ENCODE peak calls at places on chromosomes 6 and 20, in five cellular contexts. L, U, N, M and Y are unnamed samples.

GRCh38 chr20:41344938-41345728 is 4.5 kb downstream of the LPIN3 start:
- DNase-seq in N (no peak), L (no peak), U (no peak), M (no peak), Y (no peak)

GRCh38 chr6:130708338-130708737 is 118.9 kb upstream of the SMLR1 start:
- DNase-seq in L (no peak), U (no peak), M (peak), N (no peak), Y (no peak)

GRCh38 chr6:130749402-130749801 is 77.8 kb upstream of the SMLR1 start:
- DNase-seq in N (no peak), L (no peak), M (no peak), U (no peak), Y (no peak)

GRCh38 chr6:17032595-17033591 is 69.0 kb upstream of the STMND1 start:
- DNase-seq in M (peak), U (peak), N (peak), L (no peak), Y (peak)

GRCh38 chr6:25100288-25100687 is 164.5 kb upstream of the RIPOR2 start:
- DNase-seq in L (no peak), N (no peak), U (no peak), M (peak), Y (peak)

GRCh38 chr6:119314894-119315272 is 34.7 kb downstream of the MAN1A1 start:
- DNase-seq in U (no peak), L (no peak), M (no peak), N (no peak), Y (no peak)

GRCh38 chr20:22954661-22955060 is 80.5 kb upstream of the SSTR4 start:
- DNase-seq in L (no peak), U (no peak), M (no peak), N (no peak), Y (no peak)

GRCh38 chr20:54486583-54486982 is 11.2 kb downstream of the DOK5 start:
- DNase-seq in L (no peak), U (no peak), N (no peak), M (no peak), Y (no peak)

GRCh38 chr20:46156065-46156464 is 38.0 kb downstream of the CD40 start:
- DNase-seq in U (no peak), M (no peak), L (no peak), N (no peak), Y (no peak)

GRCh38 chr6:37174515-37175331 is 4.8 kb downstream of the PIM1 start:
- DNase-seq in N (no peak), M (no peak), U (no peak), L (no peak), Y (no peak)

GRCh38 chr6:37173573-37174195 is 3.7 kb downstream of the PIM1 start:
- DNase-seq in L (no peak), U (no peak), M (no peak), N (no peak), Y (peak)

GRCh38 chr6:37171970-37172812 is 2.2 kb downstream of the PIM1 start:
- DNase-seq in U (peak), L (peak), N (peak), M (peak), Y (peak)

GRCh38 chr6:37174196-37174514 is 4.2 kb downstream of the PIM1 start:
- DNase-seq in N (no peak), M (no peak), U (no peak), L (no peak), Y (no peak)

DNA sequence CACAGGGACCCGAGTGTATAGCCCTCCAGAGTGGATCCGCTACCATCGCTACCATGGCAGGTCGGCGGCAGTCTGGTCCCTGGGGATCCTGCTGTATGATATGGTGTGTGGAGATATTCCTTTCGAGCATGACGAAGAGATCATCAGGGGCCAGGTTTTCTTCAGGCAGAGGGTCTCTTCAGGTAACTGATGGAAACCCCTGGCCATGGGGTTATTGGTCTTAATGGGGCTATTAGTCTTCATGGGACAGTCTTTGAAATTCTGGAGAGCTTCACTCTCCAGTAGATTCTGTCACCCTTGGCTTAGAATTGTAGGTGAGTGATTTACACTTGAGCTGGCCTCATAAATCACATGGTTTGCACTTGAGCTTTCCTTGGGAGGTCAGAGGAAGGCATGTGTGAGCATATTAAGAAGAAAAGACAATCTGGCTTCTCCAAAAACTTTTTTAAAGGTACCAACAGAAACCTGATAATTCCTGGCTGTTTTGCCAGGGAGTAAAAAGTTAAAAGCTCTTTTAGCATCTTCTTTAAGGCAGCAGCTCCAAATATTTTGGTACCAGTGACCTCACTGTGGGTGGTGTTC is 3.1 kb downstream of the PIM1 start:
- DNase-seq in U (no peak), N (no peak), L (no peak), M (no peak), Y (no peak)
- H3K4me3 ChIP-seq in U (peak), N (peak), L (no peak), M (peak), Y (no peak)

GRCh38 chr6:116251568-116252384 is 2.1 kb downstream of the TSPYL4 start:
- DNase-seq in L (no peak), U (no peak), N (no peak), M (peak), Y (peak)

GRCh38 chr6:116248577-116248976 is 5.3 kb downstream of the TSPYL4 start:
- DNase-seq in L (no peak), M (no peak), U (no peak), N (no peak), Y (no peak)

GRCh38 chr6:116247285-116247684 is 6.6 kb downstream of the TSPYL4 start:
- DNase-seq in N (no peak), L (no peak), U (no peak), M (no peak), Y (no peak)

GRCh38 chr6:116244284-116244683 is 9.6 kb downstream of the TSPYL4 start:
- DNase-seq in L (no peak), N (no peak), M (no peak), U (no peak), Y (no peak)

DNA sequence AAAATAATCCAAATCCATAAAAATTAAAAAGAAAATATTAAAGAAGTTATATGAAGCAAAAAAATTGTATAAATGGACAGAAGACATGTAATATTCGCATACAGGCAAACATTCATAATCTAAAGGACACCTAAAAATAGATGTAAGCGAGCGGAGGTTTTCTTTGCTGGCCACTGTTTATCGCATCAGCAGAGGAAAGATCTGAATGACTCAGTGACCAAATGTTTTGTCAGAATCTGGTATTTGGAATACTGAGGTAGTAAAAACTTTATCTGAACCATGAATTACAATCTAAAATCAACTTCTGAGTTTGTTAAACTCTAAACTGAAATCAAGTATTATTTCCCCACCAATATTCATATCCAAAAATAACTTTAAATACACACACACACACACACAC is 7.8 kb downstream of the TSPYL4 start:
- DNase-seq in M (peak), L (no peak), N (no peak), U (no peak), Y (peak)
- TF ChIP-seq CTCF in M (no peak), L (no peak), N (no peak), U (no peak), Y (no peak)

DNA sequence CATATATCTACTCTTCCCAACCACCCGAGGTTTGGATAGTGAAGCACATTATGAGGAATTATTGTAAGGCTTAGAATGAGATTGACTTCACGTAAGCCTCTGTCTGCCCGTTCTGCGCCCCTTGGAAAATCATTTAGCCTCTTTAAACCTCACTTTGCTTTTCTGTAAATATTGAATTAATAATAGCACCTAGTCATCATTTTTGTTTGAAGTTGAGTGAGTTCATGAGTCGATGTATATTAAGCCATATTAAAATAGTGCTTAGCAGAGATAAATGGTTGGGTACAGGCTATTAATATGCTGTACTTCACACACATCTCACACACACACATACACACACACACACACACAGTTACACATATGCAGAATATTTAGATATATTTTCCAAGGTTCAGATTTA is 344.8 kb upstream of the EYS start:
- DNase-seq in L (no peak), N (no peak), M (no peak), U (no peak), Y (no peak)
- H3K4me3 ChIP-seq in L (no peak), N (no peak), M (no peak), U (no peak), Y (no peak)

GRCh38 chr20:10370091-10370887 is 63.7 kb downstream of the MKKS start:
- DNase-seq in L (no peak), U (no peak), M (peak), N (no peak), Y (peak)
- TF ChIP-seq CTCF in L (no peak), U (no peak), M (no peak), N (no peak), Y (no peak)

GRCh38 chr6:19502301-19502700 is 334.9 kb upstream of the ID4 start:
- DNase-seq in U (no peak), L (no peak), N (no peak), M (no peak), Y (no peak)
- H3K4me3 ChIP-seq in U (no peak), L (no peak), N (no peak), M (no peak), Y (no peak)

GRCh38 chr20:4916991-4917881 is 84.1 kb downstream of the SLC23A2 start:
- DNase-seq in M (peak), N (no peak), L (no peak), U (no peak), Y (peak)
- TF ChIP-seq CTCF in M (no peak), N (no peak), L (no peak), U (peak), Y (no peak)

GRCh38 chr6:112058673-112059072 is 4.8 kb downstream of the CCN6 start:
- DNase-seq in M (no peak), N (no peak), L (no peak), U (no peak), Y (no peak)
- H3K4me3 ChIP-seq in M (no peak), N (no peak), L (no peak), U (no peak), Y (no peak)

DNA sequence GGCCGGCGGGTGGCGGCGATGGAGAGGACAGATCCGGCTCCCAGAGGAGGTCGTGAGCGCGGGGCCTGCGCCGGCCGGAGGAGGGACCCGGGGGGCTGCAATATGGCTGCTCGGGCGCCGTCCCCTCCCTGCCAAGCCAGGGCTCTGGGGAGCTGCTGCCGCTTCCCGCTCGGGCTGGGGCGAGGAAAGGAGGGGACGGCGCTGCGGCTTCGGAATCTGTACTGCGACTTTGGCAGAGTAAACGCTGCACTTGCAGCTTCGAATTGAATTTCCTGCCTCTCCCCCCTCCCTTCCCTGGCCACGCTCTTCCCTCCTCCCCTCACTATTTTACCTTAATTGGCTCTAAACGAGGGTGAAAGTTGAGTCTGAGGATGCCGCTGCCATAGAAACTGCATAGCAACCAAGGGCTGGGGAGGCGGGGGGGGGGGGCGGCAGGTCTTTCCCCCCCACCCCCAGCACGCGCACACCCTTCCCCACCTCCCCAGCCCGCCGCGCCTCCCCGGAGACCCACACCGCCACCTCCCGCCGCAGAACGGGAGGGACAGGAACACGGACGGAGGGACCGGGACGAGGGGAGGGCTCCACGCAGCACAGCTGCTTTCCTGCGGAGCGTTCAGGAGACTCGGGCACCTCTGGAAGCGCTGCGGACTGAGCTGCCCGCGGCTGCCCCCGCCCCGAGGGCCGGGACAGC is 93.9 kb downstream of the RNASET2 start:
- DNase-seq in U (no peak), N (peak), L (peak), M (peak), Y (peak)
- TF ChIP-seq CTCF in U (no peak), N (no peak), L (no peak), M (no peak), Y (no peak)

DNA sequence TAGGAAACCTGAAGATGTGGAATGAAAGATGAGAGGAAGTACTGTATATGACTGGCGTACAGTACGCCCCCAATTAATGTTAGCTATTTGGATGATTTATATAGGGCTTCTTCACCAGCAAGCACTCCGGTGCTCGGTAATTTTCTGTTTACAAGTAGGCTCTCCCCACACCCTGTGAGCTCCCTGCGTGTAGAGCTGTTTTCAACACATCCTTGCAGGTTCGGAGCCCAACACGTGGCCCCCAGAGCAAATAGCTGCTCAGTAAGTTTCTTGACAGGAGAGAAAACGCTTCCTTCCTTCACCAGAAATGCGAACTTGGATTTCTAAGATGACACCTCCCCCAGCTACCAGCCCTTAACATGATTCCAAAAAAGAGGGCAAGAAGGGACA is 1.2 kb upstream of the RAB22A start:
- DNase-seq in L (no peak), M (no peak), N (no peak), U (no peak), Y (no peak)
- H3K4me3 ChIP-seq in L (no peak), M (peak), N (peak), U (peak), Y (peak)

GRCh38 chr20:63407928-63408683 is 47.0 kb upstream of the CHRNA4 start:
- DNase-seq in L (no peak), U (no peak), M (no peak), N (no peak), Y (no peak)

GRCh38 chr20:63409834-63410435 is 48.8 kb upstream of the CHRNA4 start:
- DNase-seq in N (no peak), U (no peak), M (no peak), L (no peak), Y (no peak)

GRCh38 chr20:63409066-63409833 is 48.1 kb upstream of the CHRNA4 start:
- DNase-seq in U (no peak), M (no peak), L (no peak), N (no peak), Y (no peak)

GRCh38 chr20:63406617-63407245 is 45.6 kb upstream of the CHRNA4 start:
- DNase-seq in U (no peak), N (no peak), L (no peak), M (no peak), Y (no peak)

GRCh38 chr20:63408684-63409046 is 47.5 kb upstream of the CHRNA4 start:
- DNase-seq in U (no peak), N (no peak), M (no peak), L (no peak), Y (no peak)
- TF ChIP-seq CTCF in U (no peak), N (no peak), M (no peak), L (no peak), Y (no peak)